ENCODE peak calls at places on chromosomes 12 and 14, in seven cellular contexts. I is NB4, Q is activated T-cell treated with anti-CD3 and anti-CD28 coated beads for 1 hour, Y is KG1, G is H7, F is Caki2, T is kidney tubule cell. K is an unnamed sample.

GRCh38 chr12:57454566-57455373 is at the start of gene INHBE:
- DNase-seq in I (peak; percentile 79), Q (no peak), Y (no peak), G (peak; percentile 92), F (peak; percentile 44), T (peak; percentile 47), K (no peak)

GRCh38 chr12:29733060-29733459 is 50.7 kb downstream of the TMTC1 start:
- DNase-seq in I (peak; percentile 43), Q (no peak), Y (no peak), G (no peak), F (no peak), T (peak; percentile 27), K (no peak)

GRCh38 chr14:95703805-95704204 is 10.1 kb downstream of the TCL1A start:
- DNase-seq in I (no peak), Q (no peak), Y (no peak), G (no peak), F (no peak), T (no peak), K (no peak)

GRCh38 chr14:35401853-35402252 is 2.7 kb downstream of the NFKBIA start:
- DNase-seq in I (no peak), Q (no peak), Y (no peak), G (no peak), F (no peak), T (peak; percentile 27), K (no peak)

GRCh38 chr14:54343276-54344121 is 53.3 kb upstream of the CDKN3 start:
- DNase-seq in I (no peak), Q (no peak), Y (no peak), G (no peak), F (no peak), T (no peak), K (no peak)

GRCh38 chr14:76576047-76576741 is 185.1 kb upstream of the VASH1 start:
- DNase-seq in I (no peak), Q (no peak), Y (no peak), G (no peak), F (peak; percentile 6), T (peak; percentile 60), K (no peak)

GRCh38 chr12:6234214-6234613 is 34.0 kb downstream of the CD9 start:
- DNase-seq in I (no peak), Q (no peak), Y (no peak), G (no peak), F (peak; percentile 21), T (peak; percentile 41), K (no peak)

GRCh38 chr12:13103391-13104033 is at the start of gene GSG1:
- DNase-seq in I (no peak), Q (no peak), Y (no peak), G (no peak), F (no peak), T (no peak), K (peak; percentile 72)

GRCh38 chr14:23640524-23641141 is 4.5 kb downstream of the DHRS2 start:
- DNase-seq in I (no peak), Q (no peak), Y (no peak), G (peak; percentile 68), F (no peak), T (peak; percentile 31), K (no peak)

GRCh38 chr12:202081-202731 is 11.8 kb downstream of the SLC6A12 start:
- DNase-seq in I (no peak), Q (no peak), Y (no peak), G (peak; percentile 90), F (no peak), T (peak; percentile 26), K (no peak)

GRCh38 chr14:33897878-33898535 is 52.9 kb downstream of the EGLN3 start:
- DNase-seq in I (no peak), Q (no peak), Y (no peak), G (no peak), F (no peak), T (no peak), K (no peak)

GRCh38 chr12:123238961-123239360 is 5.7 kb downstream of the MTRFR start:
- DNase-seq in I (no peak), Q (no peak), Y (no peak), G (no peak), F (no peak), T (no peak), K (no peak)

GRCh38 chr12:127588224-127588623 is 678.7 kb upstream of the TMEM132C start:
- DNase-seq in I (no peak), Q (no peak), Y (no peak), G (no peak), F (no peak), T (no peak), K (no peak)

GRCh38 chr14:23085458-23085857 is 9.5 kb downstream of the ACIN1 start:
- DNase-seq in I (no peak), Q (no peak), Y (no peak), G (no peak), F (no peak), T (no peak), K (no peak)

GRCh38 chr12:57823131-57823907 is 4.8 kb upstream of the AVIL start:
- DNase-seq in I (no peak), Q (no peak), Y (no peak), G (no peak), F (no peak), T (no peak), K (no peak)

GRCh38 chr14:69658664-69659261 is 47.4 kb downstream of the SUSD6 start:
- DNase-seq in I (peak; percentile 46), Q (no peak), Y (no peak), G (no peak), F (no peak), T (peak; percentile 75), K (no peak)